ENCODE peak calls at places on chromosomes 16 and 17, in ten cellular contexts. P, Q, J, R, L, U, M, X, W and H are unnamed samples.

GRCh38 chr17:142876-143784 is 5.8 kb downstream of the SCGB1C2 start:
- DNase-seq in Q (no peak), U (peak), L (peak), W (no peak), J (no peak), X (peak), M (no peak), R (no peak), P (peak), H (peak)

GRCh38 chr17:42783062-42783777 is 2.8 kb downstream of the WNK4 start:
- DNase-seq in M (no peak), J (no peak), Q (no peak), W (no peak), L (no peak), X (no peak), R (peak), P (no peak), U (no peak), H (no peak)

GRCh38 chr17:76368545-76368944 is 14.8 kb upstream of the PRPSAP1 start:
- DNase-seq in U (no peak), X (no peak), J (no peak), W (no peak), Q (no peak), M (no peak), R (no peak), L (no peak), P (no peak), H (no peak)

GRCh38 chr16:8569650-8570338 is 20.5 kb downstream of the TMEM114 start:
- DNase-seq in P (no peak), Q (no peak), L (no peak), X (peak), U (no peak), J (no peak), M (no peak), R (no peak), W (no peak), H (peak)

GRCh38 chr17:10198509-10199249 is at the start of gene GAS7:
- DNase-seq in U (peak), P (no peak), Q (peak), J (peak), R (peak), M (peak), L (peak), X (peak), W (peak), H (peak)

GRCh38 chr17:43403846-43404245 is 5.1 kb downstream of the ARL4D start:
- DNase-seq in Q (no peak), P (no peak), J (no peak), W (no peak), M (no peak), X (no peak), L (no peak), R (no peak), U (no peak), H (peak)

GRCh38 chr17:17379197-17379991 is 76.2 kb downstream of the NT5M start:
- DNase-seq in R (no peak), P (peak), W (no peak), J (no peak), M (peak), X (peak), L (no peak), Q (no peak), U (no peak), H (peak)

GRCh38 chr16:89256651-89257254 is 39.2 kb downstream of the ZNF778 start:
- DNase-seq in J (peak), W (no peak), Q (peak), M (peak), L (peak), U (peak), X (peak), R (peak), P (no peak), H (peak)

GRCh38 chr17:35011671-35012216 is 31.4 kb downstream of the LIG3 start:
- DNase-seq in P (no peak), M (no peak), R (no peak), X (no peak), W (no peak), U (no peak), Q (no peak), J (no peak), L (no peak), H (no peak)

GRCh38 chr16:85614338-85615013 is 1.4 kb downstream of the GSE1 start:
- DNase-seq in X (peak), P (peak), U (no peak), M (no peak), Q (no peak), W (no peak), R (peak), J (no peak), L (no peak), H (peak)

GRCh38 chr16:1580956-1581355 is 30.9 kb downstream of the IFT140 start:
- DNase-seq in P (no peak), R (no peak), M (no peak), X (no peak), Q (no peak), J (no peak), W (no peak), L (no peak), U (no peak), H (no peak)

GRCh38 chr17:42289863-42290165 is 1.5 kb downstream of the STAT5A start:
- DNase-seq in P (no peak), R (no peak), J (no peak), X (peak), W (no peak), L (no peak), Q (no peak), M (no peak), U (peak), H (peak)

GRCh38 chr16:47604306-47604705 is 143.2 kb downstream of the PHKB start:
- DNase-seq in R (no peak), Q (no peak), M (no peak), J (no peak), U (no peak), X (no peak), L (no peak), W (no peak), P (no peak), H (no peak)

GRCh38 chr17:74752415-74752814 is 4.0 kb downstream of the NHERF1 start:
- DNase-seq in P (no peak), Q (no peak), M (no peak), X (no peak), R (no peak), J (no peak), W (no peak), L (no peak), U (no peak), H (no peak)

GRCh38 chr17:7803981-7804380 is 30.0 kb upstream of the KDM6B start:
- DNase-seq in L (peak), W (no peak), J (no peak), U (no peak), M (no peak), R (no peak), X (peak), P (peak), Q (no peak), H (peak)

GRCh38 chr16:15521758-15522509 is 87.5 kb downstream of the BMERB1 start:
- DNase-seq in P (no peak), J (no peak), W (no peak), M (peak), U (no peak), R (no peak), L (no peak), X (no peak), Q (no peak), H (no peak)

GRCh38 chr17:71878998-71879397 is 241.8 kb upstream of the SOX9 start:
- DNase-seq in L (no peak), J (no peak), X (no peak), P (no peak), M (no peak), Q (no peak), R (no peak), U (no peak), W (no peak), H (no peak)

GRCh38 chr16:74742051-74742481 is 32.6 kb downstream of the FA2H start:
- DNase-seq in W (no peak), L (no peak), M (no peak), U (no peak), Q (no peak), R (no peak), X (peak), P (no peak), J (peak), H (no peak)

DNA sequence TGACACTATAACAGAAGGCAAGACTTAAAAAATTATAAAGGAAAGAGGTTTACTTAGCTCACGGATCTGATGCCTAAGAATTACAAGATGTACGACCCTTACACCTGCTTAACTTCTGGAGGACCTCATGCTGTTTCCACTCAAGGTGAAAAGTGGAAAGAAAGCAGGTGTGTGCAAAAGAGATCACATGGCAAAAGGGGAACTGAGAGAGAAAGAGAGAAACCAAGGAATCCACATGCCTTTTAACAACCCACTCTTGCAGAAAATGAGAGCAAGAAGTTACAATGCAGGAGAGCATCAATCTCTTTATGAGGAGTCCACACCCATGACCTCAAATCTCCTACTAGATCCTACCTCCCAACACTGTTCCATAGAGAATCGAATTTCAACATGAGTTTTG is 2382.2 kb downstream of the TP53TG3F start:
- DNase-seq in Q (no peak), L (no peak), M (no peak), P (no peak), W (no peak), R (no peak), U (no peak), X (no peak), J (no peak), H (no peak)
- H3K27ac ChIP-seq in Q (no peak), L (no peak), M (no peak), P (no peak), W (no peak), R (no peak), U (no peak), X (no peak), J (no peak), H (no peak)

DNA sequence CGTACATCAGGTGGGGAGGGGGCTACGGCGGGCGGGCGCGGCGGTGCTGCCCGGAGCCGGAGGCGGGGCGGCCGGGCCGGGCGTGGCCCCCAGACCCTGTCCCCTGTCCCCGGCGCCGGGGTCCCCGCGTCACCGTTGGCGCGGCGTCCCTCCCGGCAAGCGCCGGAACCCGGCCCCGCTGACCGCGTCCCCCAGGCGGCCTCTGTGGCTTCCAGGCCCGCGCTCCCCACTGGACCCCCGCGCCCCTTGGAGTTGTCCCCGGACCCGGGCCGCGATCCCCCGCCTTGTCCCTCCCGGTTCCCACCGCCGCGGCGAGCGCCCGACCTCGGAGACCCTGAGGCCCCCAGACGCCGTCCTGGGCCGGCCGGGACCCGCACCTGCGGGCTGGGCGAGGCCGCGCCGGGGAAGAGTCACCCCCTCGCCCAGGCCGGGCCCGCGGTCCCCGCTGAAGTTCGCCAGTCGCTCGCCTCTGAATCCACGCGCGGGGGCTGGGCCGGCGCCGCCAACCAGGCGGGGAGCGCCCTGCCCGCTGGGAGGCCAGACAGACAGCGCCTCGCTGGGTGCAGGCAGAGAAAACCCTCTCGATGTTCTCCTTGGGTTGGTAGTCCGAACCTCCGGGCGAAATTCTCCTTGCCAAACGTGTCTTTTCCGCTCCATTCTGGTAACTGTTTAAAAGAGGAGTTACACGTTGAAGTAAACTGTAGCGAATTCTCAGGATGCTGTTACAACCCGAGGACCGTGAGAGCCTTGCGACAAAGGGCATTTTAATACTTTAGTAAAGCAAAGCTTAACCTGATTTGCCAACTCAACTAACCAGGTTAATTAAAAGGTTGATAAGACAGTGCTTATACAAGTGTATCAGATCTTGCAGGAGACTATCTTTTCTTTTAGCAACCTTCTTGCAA is 761 bp downstream of the GAN start:
- DNase-seq in L (peak), J (peak), W (no peak), X (peak), P (peak), U (peak), Q (peak), R (peak), M (peak), H (peak)
- H3K27ac ChIP-seq in L (peak), J (peak), W (peak), X (peak), P (peak), U (peak), Q (peak), R (peak), M (peak), H (peak)

GRCh38 chr17:15999141-15999973 is at the start of the genes TTC19 and ZSWIM7:
- DNase-seq in P (peak), U (peak), J (peak), W (peak), L (peak), Q (peak), R (peak), X (peak), M (peak), H (peak)
- H3K27ac ChIP-seq in P (peak), U (peak), J (peak), W (peak), L (peak), Q (peak), R (peak), X (peak), M (peak), H (peak)

GRCh38 chr17:32486091-32486700 is 597 bp upstream of the CDK5R1 start:
- DNase-seq in P (peak), M (peak), W (no peak), J (peak), Q (peak), X (peak), U (peak), L (peak), R (peak), H (peak)
- H3K27ac ChIP-seq in P (peak), M (peak), W (peak), J (peak), Q (no peak), X (peak), U (peak), L (peak), R (peak), H (peak)

GRCh38 chr17:4598776-4599504 is 14.6 kb downstream of the SMTNL2 start:
- DNase-seq in Q (no peak), W (no peak), J (no peak), X (no peak), U (peak), P (no peak), L (no peak), M (no peak), R (no peak), H (peak)
- H3K27ac ChIP-seq in Q (no peak), W (no peak), J (no peak), X (peak), U (peak), P (no peak), L (peak), M (no peak), R (no peak), H (no peak)